ENCODE peak calls at places on chromosomes 16 and 17, in ten cellular contexts. M is activated CD4-positive, alpha-beta T cell treated with anti-CD3 and anti-CD28 coated beads for 36 hours; S is M059J; I is stimulated activated CD8-positive, alpha-beta memory T cell treated with anti-CD3 and anti-CD28 coated beads, Interleukin-7, amount 100 ng/mL, for 1 hour; A is skeletal muscle cell; O is SJSA1; E is choroid plexus epithelial cell; P is NCI-H2171; X is uterus; J is tibial nerve. D is an unnamed sample.

GRCh38 chr16:78184554-78185183 is 85.2 kb downstream of the WWOX start:
- DNase-seq in M (no peak), P (peak), I (no peak), S (peak), A (no peak), O (peak), J (no peak), E (peak), X (no peak), D (no peak)

GRCh38 chr16:31711344-31711845 is 162.2 kb upstream of the ZNF267 start:
- DNase-seq in X (no peak), J (no peak), M (peak), A (no peak), P (no peak), S (no peak), O (no peak), I (no peak), E (no peak), D (no peak)

GRCh38 chr16:57371494-57372371 is 557 bp upstream of the CX3CL1 start:
- DNase-seq in X (no peak), P (no peak), M (no peak), O (no peak), A (no peak), E (no peak), I (no peak), S (no peak), J (no peak), D (no peak)

GRCh38 chr17:57747221-57748017 is 2.3 kb upstream of the CCDC182 start:
- DNase-seq in E (peak), P (peak), A (peak), X (no peak), I (no peak), J (no peak), O (peak), M (peak), S (peak), D (peak)

GRCh38 chr17:72440961-72441360 is 320.1 kb downstream of the SOX9 start:
- DNase-seq in O (no peak), M (no peak), E (no peak), A (no peak), P (no peak), I (no peak), S (no peak), J (no peak), X (no peak), D (no peak)

GRCh38 chr17:1391577-1391976 is 8.4 kb downstream of the YWHAE start:
- DNase-seq in M (no peak), E (no peak), P (no peak), J (no peak), I (no peak), O (no peak), A (no peak), S (no peak), X (no peak), D (no peak)

GRCh38 chr17:7281074-7281952 is at the start of gene SLC2A4:
- DNase-seq in I (peak), P (peak), X (peak), J (peak), A (peak), S (peak), O (peak), M (peak), E (peak), D (no peak)

GRCh38 chr16:56777533-56777932 is 47.6 kb downstream of the NUP93 start:
- DNase-seq in P (no peak), I (no peak), A (no peak), S (no peak), J (no peak), M (no peak), X (no peak), E (no peak), O (no peak), D (no peak)

GRCh38 chr17:74749262-74750038 is 1.0 kb downstream of the NHERF1 start:
- DNase-seq in P (no peak), I (no peak), E (no peak), M (peak), S (peak), J (no peak), X (no peak), A (no peak), O (peak), D (no peak)

GRCh38 chr16:918068-918467 is 52.7 kb downstream of the LMF1 start:
- DNase-seq in I (no peak), A (no peak), S (no peak), P (no peak), M (no peak), X (no peak), O (no peak), J (no peak), E (peak), D (no peak)

GRCh38 chr16:69935278-69935711 is 15.8 kb upstream of the CLEC18A start:
- DNase-seq in X (no peak), O (no peak), A (no peak), S (no peak), I (no peak), P (no peak), J (no peak), M (no peak), E (no peak), D (no peak)

GRCh38 chr16:12583237-12583897 is 220.3 kb downstream of the CPPED1 start:
- DNase-seq in X (peak), S (no peak), E (no peak), I (no peak), A (no peak), J (no peak), M (no peak), P (no peak), O (no peak), D (no peak)

GRCh38 chr16:75379911-75380847 is 53.1 kb downstream of the CFDP1 start:
- DNase-seq in M (peak), E (peak), A (no peak), X (no peak), P (no peak), J (no peak), I (no peak), O (no peak), S (peak), D (no peak)

GRCh38 chr17:81511800-81512559 is 619 bp downstream of the ACTG1 start:
- DNase-seq in M (peak), O (peak), S (no peak), J (no peak), A (no peak), X (no peak), P (no peak), E (peak), I (no peak), D (no peak)

D was measured in epithelial cell of proximal tubule.